ENCODE peak calls at places on chromosomes 11 and 22, in five cellular contexts. O, A, F, C and P are unnamed samples.

GRCh38 chr11:47466701-47467250 is 17.8 kb upstream of the RAPSN start:
- DNase-seq in O (peak; percentile 61), A (peak; percentile 50), F (no peak), C (no peak), P (no peak)

GRCh38 chr22:50304528-50305392 is 2.7 kb downstream of the PLXNB2 start:
- DNase-seq in O (peak; percentile 76), A (no peak), F (no peak), C (no peak), P (no peak)

GRCh38 chr11:129213261-129213660 is 21.1 kb upstream of the ARHGAP32 start:
- DNase-seq in O (no peak), A (no peak), F (no peak), C (no peak), P (no peak)

GRCh38 chr11:102157219-102157618 is 47.0 kb downstream of the YAP1 start:
- DNase-seq in O (peak; percentile 68), A (no peak), F (no peak), C (no peak), P (no peak)

GRCh38 chr11:113401718-113402117 is 14.1 kb downstream of the ANKK1 start:
- DNase-seq in O (peak; percentile 89), A (no peak), F (no peak), C (no peak), P (no peak)

GRCh38 chr11:64787526-64788320 is 9.4 kb upstream of the SF1 start:
- DNase-seq in O (peak; percentile 76), A (no peak), F (peak; percentile 53), C (no peak), P (no peak)

GRCh38 chr11:18720086-18720810 is 5.7 kb downstream of the IGSF22 start:
- DNase-seq in O (no peak), A (peak; percentile 5), F (no peak), C (no peak), P (no peak)

GRCh38 chr11:79762271-79762935 is 321.6 kb upstream of the TENM4 start:
- DNase-seq in O (no peak), A (no peak), F (no peak), C (no peak), P (no peak)

GRCh38 chr22:26462971-26463661 is 20.5 kb downstream of the HPS4 start:
- DNase-seq in O (no peak), A (no peak), F (no peak), C (no peak), P (no peak)

GRCh38 chr11:93525601-93526000 is 17.6 kb downstream of the SMCO4 start:
- DNase-seq in O (peak; percentile 45), A (no peak), F (no peak), C (no peak), P (no peak)

GRCh38 chr22:42533638-42533977 is 14.0 kb upstream of the RRP7A start:
- DNase-seq in O (no peak), A (no peak), F (no peak), C (no peak), P (no peak)